ENCODE peak calls at places on chromosomes 11 and 22, in four cellular contexts. G, P, Q and F are unnamed samples.

GRCh38 chr11:16511109-16511806 is 154.9 kb upstream of the SOX6 start:
- DNase-seq in Q (no peak), P (no peak), G (no peak), F (no peak)

GRCh38 chr11:112369374-112369773 is 108.7 kb upstream of the PLET1 start:
- DNase-seq in P (no peak), G (no peak), Q (no peak), F (no peak)

GRCh38 chr11:47552086-47552580 is 799 bp downstream of the CELF1 start:
- DNase-seq in G (no peak), Q (peak; percentile 43), P (no peak), F (peak; percentile 54)

GRCh38 chr11:112554586-112554985 is 293.9 kb upstream of the PLET1 start:
- DNase-seq in G (no peak), Q (no peak), P (no peak), F (no peak)

GRCh38 chr11:93131709-93132108 is 66.1 kb downstream of the SLC36A4 start:
- DNase-seq in P (no peak), G (no peak), Q (no peak), F (no peak)

GRCh38 chr11:67524480-67524808 is 1.2 kb upstream of the CABP2 start:
- DNase-seq in G (no peak), Q (no peak), P (peak; percentile 51), F (no peak)

GRCh38 chr11:69948256-69949141 is 129.3 kb upstream of the FGF3 start:
- DNase-seq in P (peak; percentile 84), G (peak; percentile 70), Q (no peak), F (no peak)

GRCh38 chr22:19004471-19004870 is 68.4 kb upstream of the PRODH start:
- DNase-seq in G (no peak), Q (no peak), P (no peak), F (no peak)

GRCh38 chr22:45302047-45302446 is 7.7 kb upstream of the FAM118A start:
- DNase-seq in Q (no peak), G (no peak), P (no peak), F (no peak)

GRCh38 chr11:445765-446588 is 4.1 kb upstream of the PTDSS2 start:
- DNase-seq in Q (no peak), G (no peak), P (peak; percentile 76), F (no peak)

GRCh38 chr11:111539426-111540113 is 950 bp upstream of the LAYN start:
- DNase-seq in Q (no peak), G (no peak), P (no peak), F (no peak)